ENCODE peak calls at places on chromosomes 11 and 22, in five cellular contexts. F, P, G, M and V are unnamed samples.

GRCh38 chr22:49347376-49347775 is 480.3 kb downstream of the BRD1 start:
- DNase-seq in G (no peak), P (no peak), F (no peak), M (no peak), V (no peak)

GRCh38 chr22:19448076-19448607 is 631 bp upstream of the C22orf39 start:
- DNase-seq in M (no peak), P (peak; percentile 76), F (peak; percentile 84), G (peak; percentile 55), V (no peak)

GRCh38 chr11:17604201-17604912 is 57.3 kb downstream of the OTOG start:
- DNase-seq in M (no peak), P (no peak), G (no peak), F (no peak), V (no peak)

GRCh38 chr11:1382831-1383607 is 6.7 kb upstream of the BRSK2 start:
- DNase-seq in F (peak; percentile 69), M (peak; percentile 26), G (peak; percentile 22), P (peak; percentile 91), V (peak; percentile 31)

GRCh38 chr11:14932447-14932846 is 39.7 kb downstream of the CALCA start:
- DNase-seq in G (no peak), M (no peak), F (no peak), P (no peak), V (no peak)

GRCh38 chr22:43825651-43826050 is 13.5 kb upstream of the EFCAB6 start:
- DNase-seq in F (no peak), P (no peak), G (no peak), M (no peak), V (no peak)

GRCh38 chr11:73757598-73757997 is 3.3 kb downstream of the RAB6A start:
- DNase-seq in M (no peak), F (no peak), G (peak; percentile 29), P (no peak), V (no peak)

GRCh38 chr11:96207459-96208449 is 135.2 kb downstream of the MAML2 start:
- DNase-seq in M (no peak), G (peak; percentile 84), P (peak; percentile 15), F (no peak), V (no peak)

GRCh38 chr22:21917206-21917958 is 35.3 kb downstream of the PPM1F start:
- DNase-seq in G (peak; percentile 16), P (peak; percentile 44), F (no peak), M (no peak), V (no peak)

GRCh38 chr11:70628881-70629844 is 230.8 kb downstream of the CTTN start:
- DNase-seq in F (peak; percentile 31), M (no peak), P (peak; percentile 64), G (no peak), V (no peak)

GRCh38 chr11:74025467-74026166 is 16.7 kb upstream of the UCP3 start:
- DNase-seq in G (no peak), M (no peak), F (no peak), P (no peak), V (no peak)

GRCh38 chr22:45083659-45084305 is 74.0 kb upstream of the PHF21B start:
- DNase-seq in G (no peak), P (no peak), F (no peak), M (no peak), V (no peak)

GRCh38 chr11:123597859-123598258 is 56.6 kb downstream of the SCN3B start:
- DNase-seq in G (no peak), F (no peak), M (no peak), P (no peak), V (no peak)

GRCh38 chr22:48784701-48785503 is 1042.8 kb downstream of the BRD1 start:
- DNase-seq in F (no peak), P (no peak), G (no peak), M (no peak), V (no peak)

GRCh38 chr22:22896601-22897000 is 9.0 kb downstream of the IGLL5 start:
- DNase-seq in F (peak; percentile 56), P (no peak), M (no peak), G (no peak), V (no peak)

GRCh38 chr11:93887111-93887510 is 36.7 kb upstream of the VSTM5 start:
- DNase-seq in F (no peak), G (no peak), P (no peak), M (no peak), V (no peak)

GRCh38 chr11:34650528-34650927 is 29.6 kb downstream of the EHF start:
- DNase-seq in G (no peak), M (peak; percentile 91), F (no peak), P (no peak), V (no peak)

GRCh38 chr22:25362215-25362882 is 142.9 kb downstream of the CRYBB2 start:
- DNase-seq in F (peak; percentile 74), G (peak; percentile 35), M (no peak), P (peak; percentile 83), V (peak; percentile 21)

GRCh38 chr22:41048791-41049717 is 43.3 kb upstream of the EP300 start:
- DNase-seq in F (peak; percentile 29), M (no peak), P (peak; percentile 46), G (peak; percentile 61), V (no peak)

GRCh38 chr11:111978028-111978771 is 41.1 kb downstream of the DIXDC1 start:
- DNase-seq in G (no peak), F (no peak), M (no peak), P (peak; percentile 52), V (no peak)

GRCh38 chr11:76610871-76611475 is 59.6 kb downstream of the LRRC32 start:
- DNase-seq in M (no peak), P (peak; percentile 84), F (no peak), G (no peak), V (no peak)

GRCh38 chr11:116336540-116336939 is 436.2 kb downstream of the BUD13 start:
- DNase-seq in P (no peak), F (no peak), G (no peak), M (no peak), V (no peak)

GRCh38 chr11:283405-284080 is 5.3 kb downstream of the NLRP6 start:
- DNase-seq in G (no peak), M (no peak), P (no peak), F (no peak), V (no peak)

GRCh38 chr22:50281957-50282356 is 11.8 kb upstream of the MAPK11 start:
- DNase-seq in P (no peak), G (no peak), M (no peak), F (no peak), V (no peak)

GRCh38 chr11:16097543-16097942 is 258.8 kb downstream of the SOX6 start:
- DNase-seq in G (no peak), M (no peak), F (no peak), P (no peak), V (no peak)

DNA sequence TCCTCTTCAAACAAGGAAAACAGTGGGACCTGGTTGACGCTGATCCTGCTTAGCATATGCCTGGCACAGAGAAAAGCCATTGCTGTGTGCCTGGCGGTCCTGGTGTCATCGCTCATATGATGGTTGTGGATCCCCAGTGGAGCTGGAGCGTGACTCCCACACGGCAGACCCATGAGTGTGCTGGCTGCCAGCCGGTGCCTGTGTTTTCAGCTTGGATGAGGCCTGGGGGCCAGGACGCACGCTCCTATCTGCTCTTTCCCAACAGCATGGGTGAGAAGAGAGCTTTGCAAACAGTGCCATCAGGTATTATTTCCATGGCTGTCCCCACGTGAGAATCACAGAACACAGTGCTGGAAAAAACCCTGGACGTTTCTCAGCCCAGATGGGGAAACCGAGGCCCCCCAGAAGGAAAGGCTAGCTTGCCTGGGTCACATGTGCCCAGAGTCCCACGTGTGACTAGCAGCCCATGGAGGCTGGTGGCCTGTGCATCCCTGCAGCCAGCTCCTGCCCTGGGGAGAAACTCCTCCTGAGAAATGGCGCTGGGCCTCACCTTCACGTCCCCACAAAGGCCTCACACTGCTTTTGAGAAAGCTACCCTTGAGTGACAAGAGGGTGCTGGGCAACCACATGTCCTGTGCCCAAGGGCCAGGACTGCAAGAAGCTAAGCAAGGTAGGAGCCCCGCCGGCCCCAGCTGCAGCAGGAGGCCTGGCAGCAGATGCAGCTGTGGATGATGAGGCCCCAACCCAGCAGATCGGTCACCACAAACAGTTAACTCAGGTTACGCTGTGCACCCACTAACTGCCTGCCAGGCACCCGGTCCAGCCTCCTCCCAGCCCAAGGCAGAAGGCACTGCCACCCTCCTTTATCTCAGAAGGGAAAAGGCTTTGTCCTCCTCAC is 4.2 kb downstream of the CDKN1C start:
- DNase-seq in P (no peak), M (no peak), F (no peak), G (no peak), V (no peak)
- TF ChIP-seq YY1 in P (no peak), M (no peak), F (no peak), G (no peak), V (no peak)

DNA sequence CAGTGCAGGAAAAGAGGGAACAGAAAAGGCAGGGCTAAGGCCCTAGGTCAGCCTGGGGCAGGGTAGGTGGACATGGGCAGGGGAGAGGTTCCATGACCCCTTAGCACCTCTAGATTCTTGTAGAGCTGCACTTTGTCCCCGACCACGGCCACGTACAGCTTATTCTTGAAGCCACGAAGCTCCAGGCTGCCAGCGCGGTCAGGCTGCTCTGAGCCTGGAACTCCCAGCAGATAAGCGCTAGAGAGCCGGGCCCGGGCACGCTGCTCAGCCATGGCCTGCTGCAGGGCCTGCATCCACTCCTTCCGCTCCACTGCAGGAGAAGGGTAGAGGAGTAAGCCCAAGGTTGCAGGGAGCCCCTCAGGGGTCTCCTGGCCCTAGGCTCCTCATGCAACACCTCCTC is 36.1 kb upstream of the PDE2A start:
- DNase-seq in M (no peak), F (no peak), P (no peak), G (no peak), V (no peak)
- TF ChIP-seq ZBTB33 in M (no peak), F (no peak), P (no peak), G (no peak), V (no peak)

DNA sequence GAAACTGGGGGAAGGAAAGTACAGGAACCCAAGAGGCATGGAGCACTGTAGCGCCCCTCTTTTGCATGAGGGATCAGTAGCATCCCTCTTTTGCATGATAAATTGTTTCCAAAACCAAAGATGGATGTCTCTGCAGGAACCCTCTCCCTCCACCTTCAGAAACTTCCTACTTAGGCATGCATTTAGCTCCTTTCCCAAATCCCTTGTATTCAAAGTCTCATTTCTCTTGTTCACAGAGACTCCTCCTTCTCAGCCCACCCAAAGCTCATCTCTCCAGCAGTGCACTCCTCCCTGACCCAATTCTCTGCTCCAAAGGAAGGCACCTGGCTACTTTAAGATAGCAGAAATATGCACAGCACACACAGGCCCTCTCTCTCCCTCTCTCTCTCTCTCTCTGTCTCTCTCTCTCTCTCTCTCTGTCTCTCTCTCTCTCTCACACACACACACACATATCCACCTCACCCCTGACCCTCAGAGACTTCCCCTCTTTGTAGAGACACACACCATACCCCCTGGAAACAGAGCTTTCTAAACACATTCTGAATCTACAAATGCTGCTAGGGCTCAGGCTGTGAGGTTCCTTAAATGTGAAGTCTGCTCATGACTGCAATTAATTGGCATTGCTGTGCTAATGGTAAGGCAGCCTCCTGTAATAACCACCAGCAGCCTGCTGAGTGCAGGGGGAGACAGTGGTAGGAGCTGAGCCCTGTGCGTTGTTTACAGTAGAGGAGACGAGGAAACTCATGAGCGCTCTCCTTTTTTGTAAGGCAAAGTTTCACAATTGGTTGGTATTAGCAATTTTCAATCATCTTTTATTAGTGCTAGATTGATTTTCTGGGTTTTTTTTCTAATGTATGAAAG is 519.6 kb downstream of the NTM start:
- DNase-seq in M (no peak), F (no peak), G (no peak), P (no peak), V (no peak)
- TF ChIP-seq YY1 in M (no peak), F (no peak), G (no peak), P (no peak), V (no peak)

DNA sequence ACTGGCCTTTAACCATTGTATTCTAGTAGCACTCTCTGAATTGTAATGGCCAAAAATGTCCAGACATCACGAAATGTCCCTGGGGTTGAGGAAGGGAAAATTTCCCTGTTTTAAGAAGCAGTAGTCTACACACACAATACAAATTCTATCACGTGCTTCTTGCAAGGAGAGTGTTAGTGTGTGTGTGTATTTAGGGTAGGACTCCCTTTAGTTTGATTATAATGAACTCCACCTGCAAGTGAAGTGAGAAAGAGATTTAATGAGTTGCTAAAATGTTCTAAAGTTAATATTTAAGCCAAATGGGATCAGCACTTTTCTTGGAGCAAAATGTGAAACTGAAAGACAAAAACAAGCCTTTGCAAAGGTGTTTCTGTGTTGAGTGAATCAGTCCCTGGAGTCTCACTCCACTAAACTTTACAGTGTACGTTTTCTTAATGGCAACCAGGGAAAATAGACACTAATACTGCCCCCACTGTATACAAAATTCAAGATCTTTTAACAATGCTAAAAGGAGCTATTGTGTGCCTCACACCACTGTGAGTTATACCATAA is 590.3 kb upstream of the TENM4 start:
- DNase-seq in P (no peak), F (no peak), M (no peak), G (no peak), V (no peak)
- TF ChIP-seq ZBTB33 in P (no peak), F (no peak), M (no peak), G (no peak), V (no peak)